ENCODE peak calls at places on chromosomes 2 and 18, in six cellular contexts. One of them, this sample, is unnamed.

GRCh38 chr18:50076245-50076644 is 118.7 kb downstream of the MYO5B start:
- DNase-seq in upper lobe of left lung: no peak
- DNase-seq in A549: no peak
- DNase-seq in sigmoid colon: no peak
- DNase-seq in HepG2: no peak
- DNase-seq in tibial nerve: no peak
- DNase-seq in this sample: no peak

GRCh38 chr2:69933839-69934613 is 19.1 kb downstream of the MXD1 start:
- DNase-seq in HepG2: peak
- DNase-seq in upper lobe of left lung: no peak
- DNase-seq in A549: peak
- DNase-seq in tibial nerve: no peak
- DNase-seq in sigmoid colon: no peak
- DNase-seq in this sample: no peak

GRCh38 chr2:119402645-119403560 is 28.8 kb upstream of the TMEM37 start:
- DNase-seq in HepG2: no peak
- DNase-seq in A549: no peak
- DNase-seq in tibial nerve: no peak
- DNase-seq in upper lobe of left lung: no peak
- DNase-seq in sigmoid colon: no peak
- DNase-seq in this sample: peak

GRCh38 chr2:234940527-234940926 is 11.3 kb upstream of the SH3BP4 start:
- DNase-seq in upper lobe of left lung: peak
- DNase-seq in sigmoid colon: no peak
- DNase-seq in tibial nerve: no peak
- DNase-seq in HepG2: no peak
- DNase-seq in A549: no peak
- DNase-seq in this sample: no peak

GRCh38 chr2:144500567-144500966 is 19.4 kb downstream of the ZEB2 start:
- DNase-seq in sigmoid colon: no peak
- DNase-seq in tibial nerve: no peak
- DNase-seq in A549: no peak
- DNase-seq in upper lobe of left lung: no peak
- DNase-seq in HepG2: no peak
- DNase-seq in this sample: no peak

GRCh38 chr2:127149384-127149783 is 42.4 kb upstream of the BIN1 start:
- DNase-seq in HepG2: no peak
- DNase-seq in tibial nerve: no peak
- DNase-seq in A549: peak
- DNase-seq in upper lobe of left lung: no peak
- DNase-seq in sigmoid colon: no peak
- DNase-seq in this sample: no peak

GRCh38 chr18:44229693-44230108 is 451.0 kb upstream of the SETBP1 start:
- DNase-seq in A549: no peak
- DNase-seq in HepG2: no peak
- DNase-seq in tibial nerve: peak
- DNase-seq in upper lobe of left lung: no peak
- DNase-seq in sigmoid colon: peak
- DNase-seq in this sample: peak

GRCh38 chr2:237354930-237355329 is 59.0 kb downstream of the COL6A3 start:
- DNase-seq in tibial nerve: no peak
- DNase-seq in A549: no peak
- DNase-seq in HepG2: no peak
- DNase-seq in sigmoid colon: peak
- DNase-seq in upper lobe of left lung: no peak
- DNase-seq in this sample: no peak

GRCh38 chr2:180980185-180980942 is at the start of gene UBE2E3:
- DNase-seq in sigmoid colon: peak
- DNase-seq in tibial nerve: peak
- DNase-seq in HepG2: peak
- DNase-seq in A549: peak
- DNase-seq in upper lobe of left lung: peak
- DNase-seq in this sample: peak

GRCh38 chr2:173659522-173659921 is 304.9 kb downstream of the CDCA7 start:
- DNase-seq in upper lobe of left lung: peak
- DNase-seq in HepG2: no peak
- DNase-seq in A549: no peak
- DNase-seq in sigmoid colon: no peak
- DNase-seq in tibial nerve: no peak
- DNase-seq in this sample: no peak

GRCh38 chr2:5692561-5693287 is 540 bp downstream of the SOX11 start:
- DNase-seq in upper lobe of left lung: peak
- DNase-seq in HepG2: no peak
- DNase-seq in tibial nerve: no peak
- DNase-seq in sigmoid colon: no peak
- DNase-seq in A549: no peak
- DNase-seq in this sample: no peak

GRCh38 chr2:57376985-57377384 is 669.6 kb upstream of the VRK2 start:
- DNase-seq in tibial nerve: no peak
- DNase-seq in HepG2: no peak
- DNase-seq in sigmoid colon: no peak
- DNase-seq in A549: no peak
- DNase-seq in upper lobe of left lung: no peak
- DNase-seq in this sample: no peak

GRCh38 chr18:36299010-36299409 is 1.5 kb downstream of the FHOD3 start:
- DNase-seq in sigmoid colon: no peak
- DNase-seq in HepG2: no peak
- DNase-seq in tibial nerve: no peak
- DNase-seq in upper lobe of left lung: no peak
- DNase-seq in A549: no peak
- DNase-seq in this sample: no peak

GRCh38 chr2:240895656-240896388 is at the start of gene MAB21L4:
- DNase-seq in upper lobe of left lung: peak
- DNase-seq in tibial nerve: no peak
- DNase-seq in sigmoid colon: no peak
- DNase-seq in A549: no peak
- DNase-seq in HepG2: peak
- DNase-seq in this sample: no peak

GRCh38 chr2:235956281-235956970 is 211.8 kb downstream of the GBX2 start:
- DNase-seq in upper lobe of left lung: no peak
- DNase-seq in HepG2: no peak
- DNase-seq in sigmoid colon: peak
- DNase-seq in tibial nerve: no peak
- DNase-seq in A549: no peak
- DNase-seq in this sample: no peak

GRCh38 chr2:15812187-15812830 is 128.0 kb upstream of the MYCN start:
- DNase-seq in HepG2: no peak
- DNase-seq in tibial nerve: no peak
- DNase-seq in sigmoid colon: no peak
- DNase-seq in A549: no peak
- DNase-seq in upper lobe of left lung: no peak
- DNase-seq in this sample: no peak

GRCh38 chr2:62744603-62745002 is 39.1 kb downstream of the EHBP1 start:
- DNase-seq in HepG2: no peak
- DNase-seq in upper lobe of left lung: no peak
- DNase-seq in sigmoid colon: no peak
- DNase-seq in tibial nerve: no peak
- DNase-seq in A549: no peak
- DNase-seq in this sample: no peak

GRCh38 chr2:96087130-96087529 is 29.2 kb downstream of the ADRA2B start:
- DNase-seq in HepG2: no peak
- DNase-seq in upper lobe of left lung: no peak
- DNase-seq in tibial nerve: no peak
- DNase-seq in A549: no peak
- DNase-seq in sigmoid colon: no peak
- DNase-seq in this sample: no peak

GRCh38 chr2:7237476-7237875 is 320.3 kb downstream of the RNF144A start:
- DNase-seq in sigmoid colon: no peak
- DNase-seq in A549: no peak
- DNase-seq in upper lobe of left lung: peak
- DNase-seq in tibial nerve: no peak
- DNase-seq in HepG2: no peak
- DNase-seq in this sample: no peak

GRCh38 chr2:70381821-70382220 is 80.0 kb upstream of the FAM136A start:
- DNase-seq in A549: no peak
- DNase-seq in upper lobe of left lung: peak
- DNase-seq in tibial nerve: no peak
- DNase-seq in sigmoid colon: no peak
- DNase-seq in HepG2: no peak
- DNase-seq in this sample: no peak

GRCh38 chr2:117536139-117536538 is 278.4 kb upstream of the DDX18 start:
- DNase-seq in HepG2: peak
- DNase-seq in upper lobe of left lung: no peak
- DNase-seq in tibial nerve: no peak
- DNase-seq in A549: no peak
- DNase-seq in sigmoid colon: no peak
- DNase-seq in this sample: no peak

GRCh38 chr18:73366713-73367112 is 498.9 kb upstream of the NETO1 start:
- DNase-seq in A549: no peak
- DNase-seq in tibial nerve: no peak
- DNase-seq in sigmoid colon: no peak
- DNase-seq in HepG2: no peak
- DNase-seq in upper lobe of left lung: no peak
- DNase-seq in this sample: no peak

GRCh38 chr2:24273598-24273997 is 86.7 kb downstream of the ITSN2 start:
- DNase-seq in tibial nerve: no peak
- DNase-seq in sigmoid colon: no peak
- DNase-seq in HepG2: no peak
- DNase-seq in A549: no peak
- DNase-seq in upper lobe of left lung: no peak
- DNase-seq in this sample: no peak

GRCh38 chr2:161414385-161415040 is 1.6 kb upstream of the TBR1 start:
- DNase-seq in sigmoid colon: no peak
- DNase-seq in upper lobe of left lung: peak
- DNase-seq in tibial nerve: no peak
- DNase-seq in A549: peak
- DNase-seq in HepG2: peak
- DNase-seq in this sample: peak

GRCh38 chr18:10318686-10318960 is 135.8 kb upstream of the APCDD1 start:
- DNase-seq in A549: no peak
- DNase-seq in HepG2: no peak
- DNase-seq in upper lobe of left lung: no peak
- DNase-seq in sigmoid colon: no peak
- DNase-seq in tibial nerve: no peak
- DNase-seq in this sample: no peak

GRCh38 chr2:9573013-9573708 is 17.5 kb upstream of the ADAM17 start:
- DNase-seq in A549: no peak
- DNase-seq in upper lobe of left lung: no peak
- DNase-seq in sigmoid colon: no peak
- DNase-seq in tibial nerve: no peak
- DNase-seq in HepG2: no peak
- DNase-seq in this sample: no peak
- TF ChIP-seq EP300 in A549: no peak
- TF ChIP-seq EP300 in upper lobe of left lung: no peak
- TF ChIP-seq EP300 in sigmoid colon: no peak
- TF ChIP-seq EP300 in tibial nerve: no peak
- TF ChIP-seq EP300 in HepG2: no peak
- TF ChIP-seq EP300 in this sample: no peak

GRCh38 chr2:165793779-165794519 is at the start of gene GALNT3:
- DNase-seq in HepG2: no peak
- DNase-seq in tibial nerve: no peak
- DNase-seq in A549: no peak
- DNase-seq in upper lobe of left lung: peak
- DNase-seq in sigmoid colon: peak
- DNase-seq in this sample: peak
- TF ChIP-seq EP300 in HepG2: no peak
- TF ChIP-seq EP300 in tibial nerve: no peak
- TF ChIP-seq EP300 in A549: no peak
- TF ChIP-seq EP300 in upper lobe of left lung: no peak
- TF ChIP-seq EP300 in sigmoid colon: no peak
- TF ChIP-seq EP300 in this sample: no peak

DNA sequence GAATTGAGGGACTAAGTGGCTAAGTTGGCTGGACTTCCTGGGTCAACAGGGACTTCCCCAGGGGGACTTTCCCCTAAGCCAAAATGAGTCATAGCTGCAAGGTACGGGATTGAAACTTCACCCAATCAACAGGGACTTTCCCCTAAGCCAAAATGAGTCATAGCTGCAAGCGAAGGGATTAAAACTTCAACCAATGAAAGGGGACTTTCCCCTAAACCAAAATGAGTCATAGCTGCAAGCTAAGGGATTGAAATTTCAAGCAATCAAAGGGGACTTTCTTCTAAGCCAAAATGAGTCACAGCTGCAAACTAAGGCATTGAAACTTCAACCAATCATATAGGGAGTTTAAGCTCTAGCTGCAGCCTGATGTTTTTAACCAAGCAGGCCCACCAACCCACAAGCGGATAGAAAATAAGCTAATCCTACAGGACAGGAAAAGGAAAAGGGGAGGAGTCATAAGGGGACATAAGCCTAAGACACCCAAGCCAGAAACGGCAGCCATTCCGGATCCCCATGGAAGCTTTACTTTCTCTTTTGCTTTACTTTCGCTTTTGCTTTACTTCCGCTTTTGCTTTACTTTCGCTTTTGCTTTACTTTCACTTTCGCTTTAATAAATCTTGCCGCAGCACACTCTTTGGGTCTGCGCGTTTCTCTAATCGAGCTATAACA is 1375.4 kb upstream of the CELF4 start:
- DNase-seq in A549: peak
- DNase-seq in upper lobe of left lung: no peak
- DNase-seq in tibial nerve: no peak
- DNase-seq in sigmoid colon: no peak
- DNase-seq in HepG2: peak
- DNase-seq in this sample: no peak
- TF ChIP-seq EP300 in A549: no peak
- TF ChIP-seq EP300 in upper lobe of left lung: no peak
- TF ChIP-seq EP300 in tibial nerve: no peak
- TF ChIP-seq EP300 in sigmoid colon: no peak
- TF ChIP-seq EP300 in HepG2: no peak
- TF ChIP-seq EP300 in this sample: no peak

GRCh38 chr2:209936106-209936663 is 66.3 kb upstream of the RPE start:
- DNase-seq in tibial nerve: no peak
- DNase-seq in upper lobe of left lung: no peak
- DNase-seq in A549: no peak
- DNase-seq in sigmoid colon: no peak
- DNase-seq in HepG2: no peak
- DNase-seq in this sample: no peak

GRCh38 chr2:209929369-209929768 is 73.1 kb upstream of the RPE start:
- DNase-seq in upper lobe of left lung: no peak
- DNase-seq in tibial nerve: no peak
- DNase-seq in HepG2: no peak
- DNase-seq in sigmoid colon: no peak
- DNase-seq in A549: no peak
- DNase-seq in this sample: no peak

GRCh38 chr2:209937893-209938292 is 64.5 kb upstream of the RPE start:
- DNase-seq in sigmoid colon: no peak
- DNase-seq in tibial nerve: no peak
- DNase-seq in HepG2: peak
- DNase-seq in A549: no peak
- DNase-seq in upper lobe of left lung: no peak
- DNase-seq in this sample: no peak

GRCh38 chr2:209938906-209939305 is 63.5 kb upstream of the RPE start:
- DNase-seq in tibial nerve: no peak
- DNase-seq in sigmoid colon: no peak
- DNase-seq in A549: no peak
- DNase-seq in upper lobe of left lung: no peak
- DNase-seq in HepG2: no peak
- DNase-seq in this sample: no peak

GRCh38 chr2:209933499-209934458 is 68.7 kb upstream of the RPE start:
- DNase-seq in A549: no peak
- DNase-seq in sigmoid colon: no peak
- DNase-seq in tibial nerve: peak
- DNase-seq in HepG2: no peak
- DNase-seq in upper lobe of left lung: no peak
- DNase-seq in this sample: no peak
- TF ChIP-seq EP300 in A549: no peak
- TF ChIP-seq EP300 in sigmoid colon: no peak
- TF ChIP-seq EP300 in tibial nerve: peak
- TF ChIP-seq EP300 in HepG2: no peak
- TF ChIP-seq EP300 in upper lobe of left lung: no peak
- TF ChIP-seq EP300 in this sample: no peak

GRCh38 chr2:67260348-67261277 is 136.5 kb upstream of the ETAA1 start:
- DNase-seq in upper lobe of left lung: no peak
- DNase-seq in tibial nerve: peak
- DNase-seq in A549: peak
- DNase-seq in sigmoid colon: peak
- DNase-seq in HepG2: no peak
- DNase-seq in this sample: peak
- TF ChIP-seq EP300 in upper lobe of left lung: no peak
- TF ChIP-seq EP300 in tibial nerve: peak
- TF ChIP-seq EP300 in A549: peak
- TF ChIP-seq EP300 in sigmoid colon: peak
- TF ChIP-seq EP300 in HepG2: no peak
- TF ChIP-seq EP300 in this sample: peak

This sample was measured in transverse colon.